ENCODE peak calls at places on chromosome 19, in four cellular contexts. B is mammary epithelial cell, O is DND-41, X is left lung. T is an unnamed sample.

GRCh38 chr19:53519431-53519830 is 18.5 kb upstream of the ZNF331 start:
- DNase-seq in X (no peak), O (no peak), B (no peak), T (no peak)

GRCh38 chr19:43777163-43777700 is 3.5 kb downstream of the KCNN4 start:
- DNase-seq in B (peak), O (peak), X (no peak), T (no peak)

GRCh38 chr19:30857388-30857787 is 485.2 kb downstream of the ZNF536 start:
- DNase-seq in B (no peak), O (no peak), X (no peak), T (no peak)

GRCh38 chr19:42577016-42577415 is 17.7 kb downstream of the CEACAM8 start:
- DNase-seq in X (no peak), O (no peak), B (no peak), T (no peak)

GRCh38 chr19:2561895-2562294 is 86.0 kb downstream of the GADD45B start:
- DNase-seq in X (peak), B (no peak), O (peak), T (peak)

GRCh38 chr19:29484876-29485275 is 40.9 kb upstream of the VSTM2B start:
- DNase-seq in B (no peak), O (no peak), X (no peak), T (no peak)

GRCh38 chr19:28838909-28839308 is 374.0 kb downstream of the UQCRFS1 start:
- DNase-seq in O (no peak), X (no peak), B (no peak), T (no peak)

GRCh38 chr19:27986299-27986698 is 1226.7 kb downstream of the UQCRFS1 start:
- DNase-seq in B (no peak), X (no peak), O (no peak), T (no peak)

GRCh38 chr19:51001495-51001894 is at the start of gene KLK8:
- DNase-seq in O (no peak), B (peak), X (no peak), T (no peak)

GRCh38 chr19:858868-859843 is at the start of gene CFD:
- DNase-seq in B (no peak), X (peak), O (no peak), T (no peak)

GRCh38 chr19:51807111-51807701 is 12.2 kb downstream of the FPR3 start:
- DNase-seq in X (no peak), O (peak), B (peak), T (no peak)

GRCh38 chr19:801030-801860 is 4.0 kb downstream of the PTBP1 start:
- DNase-seq in O (no peak), B (peak), X (peak), T (no peak)

GRCh38 chr19:19010551-19010950 is 22.8 kb downstream of the SUGP2 start:
- DNase-seq in O (no peak), B (no peak), X (peak), T (peak)

GRCh38 chr19:42092350-42092749 is 16.4 kb downstream of the ZNF574 start:
- DNase-seq in X (no peak), O (peak), B (peak), T (no peak)

GRCh38 chr19:4969772-4970531 is 1.0 kb downstream of the KDM4B start:
- DNase-seq in X (peak), O (peak), B (peak), T (no peak)

GRCh38 chr19:48239120-48239519 is 16.6 kb downstream of the CARD8 start:
- DNase-seq in B (no peak), X (no peak), O (no peak), T (no peak)

GRCh38 chr19:18437481-18438330 is at the start of gene ISYNA1:
- DNase-seq in B (no peak), X (no peak), O (no peak), T (no peak)

GRCh38 chr19:35085947-35086346 is 29.7 kb upstream of the FXYD3 start:
- DNase-seq in B (no peak), X (peak), O (no peak), T (no peak)

GRCh38 chr19:49344516-49345423 is 9.6 kb downstream of the CD37 start:
- DNase-seq in X (peak), O (no peak), B (no peak), T (peak)

GRCh38 chr19:47228937-47229673 is 1.9 kb downstream of the BBC3 start:
- DNase-seq in O (peak), X (no peak), B (peak), T (peak)

GRCh38 chr19:30651691-30652090 is 279.5 kb downstream of the ZNF536 start:
- DNase-seq in B (no peak), X (no peak), O (no peak), T (no peak)

GRCh38 chr19:39110263-39110967 is 15.2 kb upstream of the PAK4 start:
- DNase-seq in X (no peak), B (no peak), O (peak), T (peak)

GRCh38 chr19:43731854-43732253 is 16.0 kb downstream of the IRGC start:
- DNase-seq in B (no peak), X (no peak), O (no peak), T (no peak)

GRCh38 chr19:956747-957451 is 27.2 kb upstream of the WDR18 start:
- DNase-seq in B (no peak), X (peak), O (no peak), T (no peak)

GRCh38 chr19:35903550-35904179 is 1.3 kb downstream of the HCST start:
- DNase-seq in X (peak), B (peak), O (peak), T (peak)

GRCh38 chr19:34365463-34366401 is 736 bp downstream of the GPI start:
- DNase-seq in O (peak), X (peak), B (peak), T (no peak)

GRCh38 chr19:35845215-35846037 is 6.9 kb downstream of the NPHS1 start:
- DNase-seq in O (no peak), B (no peak), X (peak), T (no peak)

GRCh38 chr19:19276386-19276785 is 3.3 kb upstream of the TM6SF2 start:
- DNase-seq in B (no peak), O (no peak), X (no peak), T (no peak)

GRCh38 chr19:35862528-35862927 is 5.8 kb downstream of the KIRREL2 start:
- DNase-seq in B (no peak), O (no peak), X (peak), T (no peak)

GRCh38 chr19:708154-709141 is at the start of gene PALM:
- DNase-seq in B (no peak), O (no peak), X (no peak), T (no peak)

GRCh38 chr19:31152906-31153305 is 196.3 kb downstream of the TSHZ3 start:
- DNase-seq in O (no peak), X (no peak), B (peak), T (no peak)

GRCh38 chr19:46353730-46354528 is 7.0 kb downstream of the PPP5C start:
- DNase-seq in B (no peak), O (no peak), X (no peak), T (no peak)

GRCh38 chr19:18321729-18322091 is 1.2 kb downstream of the LSM4 start:
- DNase-seq in X (no peak), B (no peak), O (peak), T (no peak)

GRCh38 chr19:5792224-5792623 is 1.3 kb upstream of the DUS3L start:
- DNase-seq in O (no peak), B (no peak), X (no peak), T (no peak)

GRCh38 chr19:6501740-6502648 is at the start of gene TUBB4A:
- DNase-seq in O (peak), X (no peak), B (no peak), T (no peak)

GRCh38 chr19:16457195-16457953 is 14.4 kb downstream of the EPS15L1 start:
- DNase-seq in B (peak), X (peak), O (no peak), T (no peak)

DNA sequence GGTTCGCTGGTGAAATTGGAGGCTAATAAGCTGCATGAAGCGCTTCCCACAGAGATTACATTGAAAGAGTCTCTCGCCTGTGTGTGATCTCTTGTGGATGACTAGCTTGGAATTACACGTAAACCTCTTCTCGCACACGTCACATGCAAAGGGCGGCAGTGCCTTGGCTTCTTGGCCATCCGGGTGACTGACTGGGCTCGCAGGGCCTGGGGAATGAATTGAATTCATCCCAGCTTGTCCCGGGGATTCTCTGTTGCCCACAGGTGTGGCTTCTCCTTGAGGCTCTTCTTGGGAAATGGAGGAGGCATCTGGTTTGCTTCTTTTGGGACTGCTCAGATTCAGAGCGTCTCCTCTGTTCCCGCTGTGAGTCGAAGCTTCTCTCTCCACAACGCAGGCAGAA is 19.8 kb downstream of the ZSCAN5C start:
- DNase-seq in X (no peak), B (no peak), O (no peak), T (no peak)
- TF ChIP-seq CTCF in X (no peak), B (no peak), O (peak), T (no peak)

DNA sequence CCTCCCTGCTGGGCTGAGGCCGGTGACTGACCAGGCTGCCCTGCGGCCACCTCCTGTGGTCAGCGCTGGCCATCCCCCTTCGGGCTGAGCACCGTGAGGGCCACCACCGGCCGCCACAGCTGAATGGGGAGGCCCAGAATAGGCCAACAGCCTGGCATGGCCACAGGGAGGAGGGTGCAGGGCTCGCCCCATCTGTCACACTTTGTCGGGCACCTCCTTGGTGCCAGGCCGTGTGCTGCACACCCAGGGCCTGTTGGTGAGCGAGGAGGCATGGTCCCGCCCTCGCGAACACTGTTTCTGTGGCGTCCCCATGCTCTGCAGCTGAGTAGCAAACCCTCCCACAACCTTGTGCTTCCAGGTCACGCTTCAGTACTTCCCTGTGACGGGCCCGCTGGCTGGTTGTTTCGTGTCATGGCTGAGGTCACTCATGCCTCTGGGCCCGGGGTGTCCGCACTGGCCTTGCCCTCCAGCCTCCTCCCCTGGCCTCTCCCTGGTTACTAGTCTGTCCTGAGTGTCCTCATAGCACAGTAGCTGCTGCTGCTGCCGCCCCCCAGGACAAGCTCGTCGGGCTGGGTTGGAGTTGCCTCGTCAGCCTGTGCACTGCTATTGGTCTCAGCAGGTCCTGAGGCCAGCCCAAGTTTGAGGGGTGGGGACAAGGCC is 15.2 kb downstream of the EPN1 start:
- DNase-seq in X (peak), O (no peak), B (no peak), T (no peak)
- TF ChIP-seq CTCF in X (no peak), O (no peak), B (no peak), T (no peak)

DNA sequence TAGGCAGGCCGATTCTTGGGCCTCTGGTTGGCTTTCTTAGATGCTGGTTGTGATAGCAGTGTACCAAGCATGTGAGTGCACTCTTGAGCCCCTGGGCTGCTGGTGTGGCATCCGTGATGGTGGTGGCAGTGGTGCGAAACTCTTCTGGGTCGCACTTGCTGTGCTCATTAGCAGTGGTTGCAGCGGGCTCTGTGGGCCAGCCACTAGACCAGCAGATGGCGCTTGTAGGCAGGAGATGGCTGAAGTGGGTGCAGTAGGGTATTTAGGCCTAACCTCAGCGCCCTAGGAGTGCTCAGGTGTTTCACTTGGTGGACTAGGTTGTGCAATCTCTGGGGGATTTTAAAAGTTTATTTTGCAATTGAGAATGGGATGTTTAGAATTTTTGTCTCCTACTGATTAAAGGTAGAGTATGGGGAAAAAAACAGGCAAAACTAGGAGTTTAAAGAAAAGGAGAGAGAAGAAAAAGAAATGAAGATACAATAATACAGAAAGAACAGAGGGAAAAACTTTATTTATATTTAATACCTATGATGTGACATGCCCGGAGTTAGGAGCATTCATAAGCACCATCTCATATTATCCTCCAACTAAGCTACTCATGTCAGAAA is 4.3 kb upstream of the ZNF17 start:
- DNase-seq in O (peak), B (peak), X (peak), T (peak)
- TF ChIP-seq CTCF in O (peak), B (peak), X (peak), T (peak)

GRCh38 chr19:3670258-3670795 is 29.9 kb downstream of the PIP5K1C start:
- DNase-seq in X (no peak), O (no peak), B (no peak), T (no peak)

GRCh38 chr19:3672575-3672948 is 27.7 kb downstream of the PIP5K1C start:
- DNase-seq in O (no peak), B (no peak), X (no peak), T (no peak)

GRCh38 chr19:3670796-3671679 is 29.2 kb downstream of the PIP5K1C start:
- DNase-seq in B (no peak), O (no peak), X (peak), T (peak)

GRCh38 chr19:3672993-3673392 is 27.3 kb downstream of the PIP5K1C start:
- DNase-seq in X (no peak), B (no peak), O (no peak), T (no peak)

GRCh38 chr19:3671680-3672574 is 28.3 kb downstream of the PIP5K1C start:
- DNase-seq in X (no peak), B (no peak), O (no peak), T (peak)
- TF ChIP-seq CTCF in X (no peak), B (no peak), O (no peak), T (no peak)

GRCh38 chr19:13882841-13883240 is 5.9 kb downstream of the NANOS3 start:
- DNase-seq in X (no peak), O (peak), B (no peak), T (no peak)

GRCh38 chr19:13882419-13882795 is 5.5 kb downstream of the NANOS3 start:
- DNase-seq in B (no peak), O (no peak), X (no peak), T (no peak)

GRCh38 chr19:13881692-13882418 is 4.9 kb downstream of the NANOS3 start:
- DNase-seq in O (peak), X (no peak), B (no peak), T (peak)

GRCh38 chr19:13884726-13885591 is 8.0 kb downstream of the NANOS3 start:
- DNase-seq in O (no peak), B (no peak), X (no peak), T (no peak)

GRCh38 chr19:13883665-13884064 is 6.7 kb downstream of the NANOS3 start:
- DNase-seq in O (peak), B (no peak), X (no peak), T (no peak)
- TF ChIP-seq CTCF in O (peak), B (no peak), X (no peak), T (no peak)

GRCh38 chr19:12685831-12686230 is 2.0 kb upstream of the GNG14 start:
- DNase-seq in B (no peak), O (no peak), X (no peak), T (no peak)

GRCh38 chr19:12680034-12680433 is 1.6 kb downstream of the DHPS start:
- DNase-seq in O (no peak), X (no peak), B (no peak), T (no peak)

GRCh38 chr19:12676928-12677327 is 4.8 kb downstream of the DHPS start:
- DNase-seq in X (no peak), O (no peak), B (no peak), T (no peak)

GRCh38 chr19:12676384-12676792 is 5.3 kb downstream of the DHPS start:
- DNase-seq in X (peak), O (peak), B (peak), T (peak)

DNA sequence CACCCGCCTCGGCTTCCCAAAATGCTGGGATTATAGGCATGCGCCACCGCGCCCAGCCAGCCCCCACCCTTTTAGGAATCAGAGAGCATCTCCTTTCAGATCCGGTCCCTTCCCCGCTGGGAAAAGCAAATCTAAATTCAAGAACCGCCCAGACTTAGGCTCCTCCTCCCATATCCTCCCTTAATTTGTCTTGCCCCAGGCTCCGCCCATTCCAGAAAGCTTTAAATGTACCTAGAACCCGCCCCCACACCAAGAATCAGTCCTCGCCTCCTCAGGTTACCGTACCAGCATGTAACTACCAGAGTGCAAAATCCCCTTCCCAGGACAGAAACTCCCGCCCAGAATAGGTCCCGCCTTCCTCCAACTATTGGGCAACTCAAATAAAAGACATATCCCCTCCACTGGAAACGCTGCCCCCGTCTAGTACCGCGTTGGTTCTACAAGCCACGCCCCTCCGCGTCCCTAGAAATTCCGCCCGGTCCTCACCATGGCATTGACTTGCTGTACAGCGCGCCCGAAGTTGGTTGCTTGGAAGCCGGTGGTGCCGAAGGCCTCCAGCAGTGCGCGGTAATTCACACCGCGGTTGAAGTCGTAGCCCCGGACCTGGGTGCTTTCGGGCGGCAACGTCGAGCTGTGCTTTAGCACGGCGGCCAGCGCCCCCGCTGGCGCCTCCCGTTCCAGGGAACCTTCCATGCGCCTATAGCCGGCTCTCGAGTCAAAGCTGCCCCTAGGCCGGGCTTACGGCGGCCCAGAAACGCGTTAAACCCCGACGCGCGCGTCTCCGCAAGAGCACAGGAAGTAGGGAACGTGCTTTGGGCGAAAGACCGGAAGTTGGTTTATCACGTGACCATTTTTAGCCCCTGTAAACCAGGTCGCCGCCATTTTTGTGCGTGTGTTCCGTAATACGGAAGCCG is at the start of gene DHPS:
- DNase-seq in O (peak), X (peak), B (peak), T (peak)
- TF ChIP-seq CTCF in O (no peak), X (no peak), B (no peak), T (no peak)

T was measured in natural killer cell.